ENCODE peak calls at places on chromosomes 3 and 15, in five cellular contexts. Q, E, M, U and T are unnamed samples.

GRCh38 chr3:115500795-115501194 is 122.5 kb upstream of the GAP43 start:
- DNase-seq in Q (no peak), E (no peak), M (no peak), U (no peak), T (no peak)

GRCh38 chr3:107660316-107660976 is 137.7 kb downstream of the BBX start:
- DNase-seq in Q (no peak), E (no peak), M (no peak), U (no peak), T (no peak)

GRCh38 chr15:64092075-64092820 is 1.4 kb downstream of the CIAO2A start:
- DNase-seq in Q (no peak), E (no peak), M (no peak), U (peak), T (no peak)

GRCh38 chr3:194282436-194283122 is 68.5 kb downstream of the CPN2 start:
- DNase-seq in Q (peak), E (peak), M (no peak), U (no peak), T (no peak)

GRCh38 chr3:47421741-47422649 is 41.2 kb downstream of the PTPN23 start:
- DNase-seq in Q (peak), E (peak), M (no peak), U (no peak), T (peak)

GRCh38 chr15:34709866-34710265 is 44.9 kb downstream of the GJD2 start:
- DNase-seq in Q (no peak), E (no peak), M (no peak), U (no peak), T (no peak)

GRCh38 chr3:46847744-46848143 is 15.5 kb downstream of the MYL3 start:
- DNase-seq in Q (no peak), E (no peak), M (no peak), U (no peak), T (no peak)

GRCh38 chr3:143586565-143586964 is 261.7 kb downstream of the SLC9A9 start:
- DNase-seq in Q (no peak), E (no peak), M (no peak), U (no peak), T (no peak)

GRCh38 chr3:147613710-147614109 is 204.5 kb downstream of the ZIC1 start:
- DNase-seq in Q (no peak), E (no peak), M (no peak), U (no peak), T (no peak)

GRCh38 chr3:161510510-161511260 is 14.1 kb downstream of the OTOL1 start:
- DNase-seq in Q (no peak), E (no peak), M (no peak), U (no peak), T (no peak)

GRCh38 chr15:33910741-33911140 is 57.6 kb upstream of the CHRM5 start:
- DNase-seq in Q (no peak), E (no peak), M (no peak), U (no peak), T (no peak)

GRCh38 chr3:5226783-5227182 is 39.3 kb downstream of the EDEM1 start:
- DNase-seq in Q (no peak), E (no peak), M (no peak), U (no peak), T (no peak)

GRCh38 chr3:8539419-8539818 is 37.8 kb downstream of the LMCD1 start:
- DNase-seq in Q (no peak), E (no peak), M (no peak), U (no peak), T (no peak)

GRCh38 chr3:31550452-31551251 is 17.9 kb downstream of the STT3B start:
- DNase-seq in Q (no peak), E (no peak), M (no peak), U (no peak), T (no peak)

GRCh38 chr3:165830746-165831145 is 6.5 kb downstream of the BCHE start:
- DNase-seq in Q (no peak), E (no peak), M (no peak), U (no peak), T (no peak)

GRCh38 chr3:150378467-150378751 is 29.7 kb upstream of the TSC22D2 start:
- DNase-seq in Q (no peak), E (no peak), M (no peak), U (no peak), T (no peak)

GRCh38 chr15:76147906-76148553 is 88.2 kb downstream of the TMEM266 start:
- DNase-seq in Q (peak), E (no peak), M (peak), U (no peak), T (peak)

GRCh38 chr15:89385596-89386242 is 51.1 kb upstream of the POLG start:
- DNase-seq in Q (no peak), E (no peak), M (no peak), U (no peak), T (peak)

GRCh38 chr3:117708601-117709000 is 999.0 kb downstream of the TUSC7 start:
- DNase-seq in Q (no peak), E (no peak), M (no peak), U (no peak), T (no peak)

GRCh38 chr3:127589600-127590281 is 792 bp downstream of the TPRA1 start:
- DNase-seq in Q (peak), E (no peak), M (no peak), U (no peak), T (no peak)

GRCh38 chr3:174495928-174496327 is 363.2 kb upstream of the NAALADL2 start:
- DNase-seq in Q (no peak), E (no peak), M (no peak), U (no peak), T (no peak)

GRCh38 chr15:77608774-77609173 is 23.9 kb downstream of the LINGO1 start:
- DNase-seq in Q (no peak), E (no peak), M (no peak), U (no peak), T (no peak)

GRCh38 chr3:143135150-143135549 is 15.6 kb downstream of the CHST2 start:
- DNase-seq in Q (no peak), E (no peak), M (no peak), U (no peak), T (peak)

GRCh38 chr3:122021811-122022401 is at the start of gene ILDR1:
- DNase-seq in Q (no peak), E (peak), M (no peak), U (no peak), T (no peak)

GRCh38 chr15:72754096-72754495 is 29.5 kb downstream of the ADPGK start:
- DNase-seq in Q (no peak), E (no peak), M (no peak), U (no peak), T (no peak)

GRCh38 chr3:44649709-44650108 is 1.2 kb downstream of the ZNF35 start:
- DNase-seq in Q (no peak), E (no peak), M (no peak), U (no peak), T (no peak)

GRCh38 chr15:65512807-65513416 is 4.6 kb downstream of the DPP8 start:
- DNase-seq in Q (peak), E (no peak), M (no peak), U (no peak), T (no peak)

GRCh38 chr3:127551971-127552370 is 38.6 kb downstream of the TPRA1 start:
- DNase-seq in Q (no peak), E (no peak), M (no peak), U (no peak), T (no peak)

GRCh38 chr15:63901912-63902670 is 68.3 kb upstream of the HERC1 start:
- DNase-seq in Q (no peak), E (no peak), M (no peak), U (no peak), T (no peak)

GRCh38 chr15:37765809-37766208 is 168.6 kb upstream of the TMCO5A start:
- DNase-seq in Q (peak), E (no peak), M (no peak), U (no peak), T (no peak)

GRCh38 chr3:109903100-109903499 is 565.8 kb upstream of the DPPA4 start:
- DNase-seq in Q (no peak), E (no peak), M (no peak), U (no peak), T (no peak)

GRCh38 chr15:68285243-68285980 is 7.9 kb downstream of the FEM1B start:
- DNase-seq in Q (no peak), E (no peak), M (no peak), U (no peak), T (no peak)

GRCh38 chr3:107979538-107979937 is 111.3 kb downstream of the CD47 start:
- DNase-seq in Q (no peak), E (no peak), M (no peak), U (no peak), T (no peak)

GRCh38 chr15:101016581-101016980 is 97.4 kb downstream of the LRRK1 start:
- DNase-seq in Q (no peak), E (peak), M (no peak), U (no peak), T (no peak)

GRCh38 chr3:95923496-95924210 is 890.7 kb upstream of the EPHA6 start:
- DNase-seq in Q (no peak), E (no peak), M (no peak), U (peak), T (peak)

GRCh38 chr3:111695584-111696213 is 100.6 kb upstream of the ZBED2 start:
- DNase-seq in Q (no peak), E (no peak), M (no peak), U (no peak), T (no peak)

GRCh38 chr15:57345584-57345983 is 30.7 kb upstream of the CGNL1 start:
- DNase-seq in Q (no peak), E (no peak), M (no peak), U (no peak), T (no peak)

GRCh38 chr15:40456738-40457137 is 14.0 kb upstream of the CHST14 start:
- DNase-seq in Q (no peak), E (no peak), M (no peak), U (no peak), T (no peak)

GRCh38 chr15:81292516-81293001 is 31.4 kb downstream of the STARD5 start:
- DNase-seq in Q (peak), E (no peak), M (no peak), U (no peak), T (no peak)
- TF ChIP-seq POLR2A in Q (no peak), E (no peak), M (no peak), U (no peak), T (no peak)

GRCh38 chr3:38454179-38454883 is 641 bp downstream of the ACVR2B start:
- DNase-seq in Q (no peak), E (peak), M (no peak), U (no peak), T (peak)
- TF ChIP-seq POLR2A in Q (peak), E (peak), M (peak), U (no peak), T (no peak)

GRCh38 chr15:74035121-74035829 is 40.8 kb downstream of the PML start:
- DNase-seq in Q (no peak), E (no peak), M (no peak), U (no peak), T (no peak)

GRCh38 chr15:74034206-74034755 is 39.8 kb downstream of the PML start:
- DNase-seq in Q (no peak), E (no peak), M (no peak), U (no peak), T (no peak)

GRCh38 chr15:74036271-74037170 is 42.0 kb downstream of the PML start:
- DNase-seq in Q (peak), E (peak), M (peak), U (no peak), T (peak)

GRCh38 chr15:74032046-74032445 is 37.5 kb downstream of the PML start:
- DNase-seq in Q (no peak), E (no peak), M (no peak), U (no peak), T (no peak)

GRCh38 chr15:74032606-74033561 is 38.4 kb downstream of the PML start:
- DNase-seq in Q (no peak), E (no peak), M (no peak), U (no peak), T (no peak)
- TF ChIP-seq POLR2A in Q (no peak), E (no peak), M (no peak), U (no peak), T (no peak)

DNA sequence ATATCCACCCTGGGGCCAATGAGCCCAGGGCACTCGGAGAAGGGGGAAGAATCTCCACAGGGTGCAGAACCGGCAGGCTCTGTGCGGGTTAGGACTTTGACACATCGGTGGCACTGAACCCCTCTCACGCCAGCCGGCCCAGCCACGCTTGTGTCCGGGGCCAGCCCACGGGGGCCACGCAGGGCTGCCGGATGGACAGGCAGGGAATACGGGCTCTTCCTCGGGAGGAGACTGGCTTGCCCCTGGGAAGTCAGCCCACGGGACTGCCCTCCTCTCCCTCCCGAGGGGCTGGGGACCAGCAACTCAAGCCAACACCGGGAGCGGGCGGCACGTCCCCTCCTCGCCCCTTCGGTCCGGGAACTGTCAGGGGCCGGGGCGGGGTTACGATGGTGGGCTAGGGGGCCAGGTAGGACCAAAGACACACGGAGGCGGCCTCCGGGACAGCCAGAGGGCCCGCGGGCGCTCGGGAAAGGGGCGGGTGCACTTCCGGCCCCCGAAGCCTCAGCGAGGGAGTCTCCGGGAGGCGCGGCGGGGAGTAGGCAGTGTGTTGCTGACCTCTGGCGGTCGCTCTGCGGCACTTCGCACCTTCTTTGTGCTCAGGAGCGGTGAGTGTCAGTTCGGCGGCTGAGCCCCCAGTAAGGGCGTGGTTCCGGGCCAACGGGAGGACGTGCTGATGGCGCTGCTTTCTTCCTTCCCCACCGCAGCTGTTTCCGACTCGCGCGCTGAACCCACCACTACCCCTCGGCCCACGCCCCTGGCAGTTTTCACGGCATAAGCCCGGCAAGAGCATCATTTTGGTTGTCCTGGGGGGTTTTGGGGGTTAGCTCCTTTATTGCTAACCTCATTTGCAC is 5.1 kb upstream of the CYP8B1 start:
- DNase-seq in Q (peak), E (peak), M (peak), U (peak), T (peak)
- TF ChIP-seq POLR2A in Q (peak), E (peak), M (peak), U (no peak), T (peak)

GRCh38 chr3:129278439-129278969 is at the start of gene HMCES:
- DNase-seq in Q (peak), E (peak), M (peak), U (peak), T (peak)
- TF ChIP-seq POLR2A in Q (no peak), E (no peak), M (peak), U (no peak), T (peak)

GRCh38 chr3:32852146-32852545 is 34.3 kb downstream of the TRIM71 start:
- DNase-seq in Q (no peak), E (no peak), M (no peak), U (no peak), T (no peak)

GRCh38 chr3:32856901-32857507 is 39.2 kb downstream of the TRIM71 start:
- DNase-seq in Q (no peak), E (no peak), M (no peak), U (no peak), T (no peak)

GRCh38 chr3:32856355-32856889 is 38.6 kb downstream of the TRIM71 start:
- DNase-seq in Q (no peak), E (no peak), M (no peak), U (no peak), T (peak)

GRCh38 chr3:32857921-32858320 is 40.1 kb downstream of the TRIM71 start:
- DNase-seq in Q (no peak), E (no peak), M (no peak), U (no peak), T (no peak)

GRCh38 chr3:32855350-32855953 is 37.7 kb downstream of the TRIM71 start:
- DNase-seq in Q (no peak), E (no peak), M (no peak), U (no peak), T (no peak)
- TF ChIP-seq POLR2A in Q (no peak), E (no peak), M (no peak), U (no peak), T (no peak)

DNA sequence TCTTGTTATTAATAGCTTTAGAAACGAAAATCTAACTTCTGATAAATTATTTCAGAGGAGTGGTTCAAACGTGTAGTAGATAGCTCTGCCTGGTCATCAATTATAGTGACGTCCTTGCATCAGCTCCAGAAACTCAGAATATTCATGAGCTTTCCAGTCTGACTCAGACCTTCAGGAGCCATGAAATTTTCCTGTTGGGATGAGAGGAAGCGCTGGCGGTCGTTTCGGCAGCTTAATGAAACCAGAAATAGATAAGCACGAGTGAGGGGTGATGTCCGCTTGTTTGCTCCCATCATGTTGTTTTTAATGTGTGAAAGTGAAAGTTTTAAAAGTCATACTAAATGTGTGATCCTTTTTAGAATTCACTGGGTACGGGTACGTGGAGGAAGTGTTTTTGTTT is 141.1 kb downstream of the PGPEP1L start:
- DNase-seq in Q (no peak), E (no peak), M (no peak), U (no peak), T (no peak)
- TF ChIP-seq POLR2A in Q (no peak), E (no peak), M (no peak), U (no peak), T (no peak)

GRCh38 chr15:47717036-47717611 is at the start of gene SEMA6D:
- DNase-seq in Q (peak), E (peak), M (peak), U (peak), T (peak)
- TF ChIP-seq POLR2A in Q (no peak), E (no peak), M (peak), U (peak), T (no peak)

GRCh38 chr15:58748787-58749531 is 548 bp downstream of the ADAM10 start:
- DNase-seq in Q (peak), E (peak), M (no peak), U (no peak), T (no peak)
- TF ChIP-seq POLR2A in Q (peak), E (no peak), M (no peak), U (peak), T (no peak)